ENCODE peak calls at places on chromosomes 16 and 17, in five cellular contexts. D is CD8-positive, alpha-beta T cell; B is T-helper 9 cell; C is GM23248; N is SW480. Z is an unnamed sample.

GRCh38 chr16:50266337-50267091 is at the start of gene ADCY7:
- DNase-seq in D (peak), B (peak), C (peak), N (peak), Z (peak)

GRCh38 chr16:81455720-81456494 is 11.3 kb downstream of the CMIP start:
- DNase-seq in D (no peak), B (no peak), C (no peak), N (no peak), Z (no peak)

GRCh38 chr17:13638855-13639458 is 37.2 kb upstream of the HS3ST3A1 start:
- DNase-seq in D (no peak), B (no peak), C (peak), N (no peak), Z (no peak)

GRCh38 chr17:73342549-73343167 is 30.9 kb upstream of the CDC42EP4 start:
- DNase-seq in D (no peak), B (no peak), C (peak), N (no peak), Z (no peak)

GRCh38 chr17:49932131-49932723 is 36.8 kb upstream of the DLX4 start:
- DNase-seq in D (no peak), B (no peak), C (no peak), N (no peak), Z (no peak)

GRCh38 chr17:39564201-39564828 is 43.4 kb downstream of the NEUROD2 start:
- DNase-seq in D (no peak), B (no peak), C (no peak), N (no peak), Z (no peak)

GRCh38 chr17:58314706-58315015 is 13.9 kb downstream of the TSPOAP1 start:
- DNase-seq in D (no peak), B (no peak), C (no peak), N (no peak), Z (no peak)

GRCh38 chr16:64150193-64150592 is 971.7 kb downstream of the CDH11 start:
- DNase-seq in D (no peak), B (no peak), C (no peak), N (no peak), Z (no peak)

GRCh38 chr17:51598824-51599223 is 338.5 kb downstream of the UTP18 start:
- DNase-seq in D (no peak), B (no peak), C (no peak), N (no peak), Z (no peak)

GRCh38 chr17:78852709-78853111 is 12.1 kb upstream of the USP36 start:
- DNase-seq in D (no peak), B (no peak), C (no peak), N (no peak), Z (no peak)

GRCh38 chr16:25449802-25450201 is 192.2 kb upstream of the ZKSCAN2 start:
- DNase-seq in D (no peak), B (no peak), C (no peak), N (no peak), Z (no peak)

GRCh38 chr17:15507001-15507400 is 39.6 kb upstream of the CDRT4 start:
- DNase-seq in D (no peak), B (no peak), C (no peak), N (no peak), Z (no peak)

GRCh38 chr17:82302991-82303943 is 14.1 kb downstream of the CD7 start:
- DNase-seq in D (peak), B (peak), C (no peak), N (no peak), Z (no peak)

GRCh38 chr17:2029911-2030778 is at the start of gene DPH1:
- DNase-seq in D (peak), B (peak), C (peak), N (peak), Z (peak)

GRCh38 chr16:28876973-28877641 is 1.2 kb upstream of the ATP2A1 start:
- DNase-seq in D (no peak), B (no peak), C (no peak), N (no peak), Z (no peak)

GRCh38 chr17:77148109-77148958 is 7.6 kb downstream of the SEC14L1 start:
- DNase-seq in D (no peak), B (no peak), C (no peak), N (no peak), Z (no peak)

GRCh38 chr17:81487089-81487486 is 25.5 kb downstream of the ACTG1 start:
- DNase-seq in D (no peak), B (no peak), C (no peak), N (no peak), Z (no peak)

GRCh38 chr17:12789075-12789975 is at the start of gene ARHGAP44:
- DNase-seq in D (no peak), B (no peak), C (peak), N (peak), Z (no peak)

GRCh38 chr17:55883112-55883511 is 132.3 kb downstream of the PCTP start:
- DNase-seq in D (no peak), B (no peak), C (no peak), N (no peak), Z (no peak)

GRCh38 chr17:49890077-49890821 is 42.4 kb upstream of the TAC4 start:
- DNase-seq in D (no peak), B (no peak), C (no peak), N (no peak), Z (no peak)

GRCh38 chr17:14156689-14157088 is 80.0 kb downstream of the CDRT15 start:
- DNase-seq in D (no peak), B (no peak), C (peak), N (no peak), Z (no peak)

GRCh38 chr17:76005263-76006149 is 4.9 kb downstream of the CDK3 start:
- DNase-seq in D (peak), B (peak), C (peak), N (peak), Z (peak)

GRCh38 chr16:56763305-56763916 is 33.5 kb downstream of the NUP93 start:
- DNase-seq in D (no peak), B (no peak), C (no peak), N (no peak), Z (no peak)

GRCh38 chr17:54901230-54901847 is 687 bp downstream of the TOM1L1 start:
- DNase-seq in D (no peak), B (no peak), C (peak), N (peak), Z (no peak)

GRCh38 chr17:63430223-63430622 is 15.9 kb downstream of the CYB561 start:
- DNase-seq in D (no peak), B (no peak), C (no peak), N (no peak), Z (no peak)

GRCh38 chr17:82231562-82232321 is 2.9 kb downstream of the SLC16A3 start:
- DNase-seq in D (peak), B (no peak), C (peak), N (no peak), Z (peak)

GRCh38 chr16:3503513-3503912 is 2.7 kb downstream of the CLUAP1 start:
- DNase-seq in D (peak), B (peak), C (no peak), N (peak), Z (peak)

GRCh38 chr16:67000384-67001158 is 12.2 kb downstream of the CES4A start:
- DNase-seq in D (peak), B (peak), C (peak), N (no peak), Z (no peak)

GRCh38 chr17:72193395-72194106 is 72.7 kb downstream of the SOX9 start:
- DNase-seq in D (no peak), B (no peak), C (peak), N (no peak), Z (no peak)

GRCh38 chr16:22356930-22357634 is 17.3 kb downstream of the CDR2 start:
- DNase-seq in D (no peak), B (no peak), C (no peak), N (no peak), Z (no peak)

Z was measured in natural killer cell treated with Interleukin-12 subunit alpha and Interleukin-12 subunit beta and Interleukin-15 and Interleukin-18, amount 100 ng/mL, for 72 hours.